ENCODE peak calls at places on chromosomes 12 and 14, in four cellular contexts. One of them, this sample, is unnamed.

GRCh38 chr12:100499416-100499815 is 25.8 kb downstream of the NR1H4 start:
- DNase-seq in CD8-positive, alpha-beta T cell: no peak
- DNase-seq in GM12864: no peak
- DNase-seq in K562: no peak
- DNase-seq in this sample: no peak

GRCh38 chr12:98470469-98471082 is 44.8 kb upstream of the TMPO start:
- DNase-seq in CD8-positive, alpha-beta T cell: no peak
- DNase-seq in K562: no peak
- DNase-seq in GM12864: no peak
- DNase-seq in this sample: no peak

GRCh38 chr14:74945261-74945851 is 10.0 kb downstream of the PGF start:
- DNase-seq in K562: peak
- DNase-seq in GM12864: no peak
- DNase-seq in CD8-positive, alpha-beta T cell: no peak
- DNase-seq in this sample: no peak

GRCh38 chr12:52351196-52352059 is 15.9 kb downstream of the KRT85 start:
- DNase-seq in K562: no peak
- DNase-seq in CD8-positive, alpha-beta T cell: peak
- DNase-seq in GM12864: no peak
- DNase-seq in this sample: no peak

GRCh38 chr14:78010688-78011087 is 159.5 kb upstream of the NRXN3 start:
- DNase-seq in CD8-positive, alpha-beta T cell: no peak
- DNase-seq in GM12864: no peak
- DNase-seq in K562: no peak
- DNase-seq in this sample: no peak

GRCh38 chr12:52613363-52614030 is 4.9 kb downstream of the KRT73 start:
- DNase-seq in K562: no peak
- DNase-seq in GM12864: no peak
- DNase-seq in CD8-positive, alpha-beta T cell: no peak
- DNase-seq in this sample: no peak

GRCh38 chr12:94078138-94078723 is 70.1 kb upstream of the PLXNC1 start:
- DNase-seq in K562: no peak
- DNase-seq in CD8-positive, alpha-beta T cell: no peak
- DNase-seq in GM12864: no peak
- DNase-seq in this sample: no peak

GRCh38 chr12:93186621-93187020 is 191.1 kb upstream of the NUDT4 start:
- DNase-seq in K562: no peak
- DNase-seq in GM12864: no peak
- DNase-seq in CD8-positive, alpha-beta T cell: no peak
- DNase-seq in this sample: no peak

GRCh38 chr12:29552324-29552927 is 54.9 kb upstream of the OVCH1 start:
- DNase-seq in K562: peak
- DNase-seq in CD8-positive, alpha-beta T cell: peak
- DNase-seq in GM12864: peak
- DNase-seq in this sample: peak
- TF ChIP-seq CTCF in K562: peak
- TF ChIP-seq CTCF in CD8-positive, alpha-beta T cell: peak
- TF ChIP-seq CTCF in GM12864: peak
- TF ChIP-seq CTCF in this sample: peak

GRCh38 chr12:29365091-29365490 is 15.9 kb downstream of the ERGIC2 start:
- DNase-seq in GM12864: no peak
- DNase-seq in CD8-positive, alpha-beta T cell: no peak
- DNase-seq in K562: no peak
- DNase-seq in this sample: no peak
- TF ChIP-seq CTCF in GM12864: no peak
- TF ChIP-seq CTCF in CD8-positive, alpha-beta T cell: no peak
- TF ChIP-seq CTCF in K562: no peak
- TF ChIP-seq CTCF in this sample: no peak

DNA sequence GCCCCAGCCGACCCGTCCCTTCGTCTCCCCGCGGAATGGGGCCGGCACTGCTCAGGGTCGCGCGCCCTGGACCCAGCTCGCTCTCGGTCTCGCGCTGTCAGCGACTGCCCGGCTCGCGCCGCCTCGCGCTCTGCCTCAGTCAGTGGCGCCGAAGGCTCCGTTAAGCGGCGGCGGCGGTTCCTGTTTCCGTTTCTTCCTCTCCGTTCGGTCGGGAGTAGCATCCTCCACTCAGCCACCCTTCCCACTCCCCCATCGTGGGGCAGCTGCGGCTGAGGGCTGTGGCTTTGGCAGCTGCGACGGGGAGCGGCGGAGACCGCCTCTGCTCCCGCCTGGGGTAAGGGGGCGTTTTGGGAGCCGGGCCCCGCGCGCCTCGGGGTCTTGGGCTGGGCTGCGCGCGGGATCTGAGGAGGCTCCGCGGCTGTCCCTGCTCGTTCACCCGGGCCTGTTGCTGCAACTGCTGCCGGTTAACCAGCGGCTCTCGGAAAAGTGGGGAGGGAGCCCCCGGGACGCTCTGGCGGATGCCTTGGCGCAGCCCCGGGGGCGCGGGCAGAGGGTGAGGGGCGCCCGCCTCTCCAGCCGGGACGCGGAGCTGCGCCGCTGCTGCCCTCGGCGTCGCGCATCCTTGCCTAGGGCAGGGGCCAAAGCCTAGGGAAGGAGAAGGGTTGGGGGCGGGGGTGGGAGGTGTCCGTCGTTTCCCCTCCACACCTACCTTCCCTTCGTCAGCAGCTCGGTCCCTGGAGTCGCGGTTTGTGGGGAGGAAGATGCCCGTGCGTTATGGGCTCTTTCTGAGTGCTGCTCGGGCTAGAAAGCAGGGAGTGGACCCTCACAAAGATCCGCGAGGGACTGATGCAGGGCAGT is 580 bp downstream of the FUT8 start:
- DNase-seq in CD8-positive, alpha-beta T cell: peak
- DNase-seq in K562: peak
- DNase-seq in GM12864: peak
- DNase-seq in this sample: peak
- TF ChIP-seq CTCF in CD8-positive, alpha-beta T cell: no peak
- TF ChIP-seq CTCF in K562: no peak
- TF ChIP-seq CTCF in GM12864: no peak
- TF ChIP-seq CTCF in this sample: no peak

GRCh38 chr12:7667025-7667575 is 1.4 kb upstream of the APOBEC1 start:
- DNase-seq in GM12864: no peak
- DNase-seq in CD8-positive, alpha-beta T cell: no peak
- DNase-seq in K562: peak
- DNase-seq in this sample: no peak
- TF ChIP-seq CTCF in GM12864: peak
- TF ChIP-seq CTCF in CD8-positive, alpha-beta T cell: no peak
- TF ChIP-seq CTCF in K562: no peak
- TF ChIP-seq CTCF in this sample: peak

DNA sequence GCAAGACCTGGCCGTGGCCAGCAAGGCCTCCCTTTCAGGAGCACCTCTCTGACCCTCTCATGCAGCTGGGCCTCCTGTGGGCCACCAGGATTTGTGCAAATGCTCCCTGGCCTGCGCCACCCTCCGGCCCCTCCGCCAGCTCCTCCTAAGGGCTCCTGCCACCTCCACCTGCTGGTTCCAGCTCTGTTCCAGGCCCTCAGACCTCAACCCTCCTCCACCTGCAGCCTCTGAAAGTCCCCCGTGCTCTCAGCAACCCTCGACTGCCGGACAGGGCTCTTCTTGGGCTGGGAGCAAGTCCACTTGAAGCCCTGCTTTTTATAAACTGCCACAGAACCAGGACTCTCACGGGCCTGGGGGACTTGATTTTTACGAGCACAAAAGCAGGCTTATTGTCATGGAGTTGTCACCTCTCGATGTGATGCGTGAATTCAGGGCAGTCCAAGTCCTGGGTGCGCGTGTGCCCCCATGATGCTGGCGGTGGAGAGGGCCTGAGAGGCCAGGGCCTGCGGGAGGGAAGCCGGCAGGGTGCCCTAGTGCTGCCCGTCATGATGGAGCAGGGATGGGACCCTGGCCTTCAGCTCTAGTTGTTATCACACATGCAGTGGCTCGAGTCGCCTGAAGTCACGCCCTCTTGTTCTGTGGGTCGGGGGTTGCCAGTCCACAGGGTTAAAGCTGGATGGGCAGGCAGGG is 9.1 kb downstream of the TEDC1 start:
- DNase-seq in GM12864: no peak
- DNase-seq in K562: no peak
- DNase-seq in CD8-positive, alpha-beta T cell: no peak
- DNase-seq in this sample: no peak
- TF ChIP-seq CTCF in GM12864: no peak
- TF ChIP-seq CTCF in K562: no peak
- TF ChIP-seq CTCF in CD8-positive, alpha-beta T cell: no peak
- TF ChIP-seq CTCF in this sample: no peak

GRCh38 chr12:44462729-44463128 is 413.4 kb downstream of the NELL2 start:
- DNase-seq in GM12864: no peak
- DNase-seq in CD8-positive, alpha-beta T cell: no peak
- DNase-seq in K562: no peak
- DNase-seq in this sample: no peak

GRCh38 chr12:44464180-44464579 is 411.9 kb downstream of the NELL2 start:
- DNase-seq in CD8-positive, alpha-beta T cell: no peak
- DNase-seq in K562: no peak
- DNase-seq in GM12864: no peak
- DNase-seq in this sample: no peak

GRCh38 chr12:44459569-44459968 is 416.5 kb downstream of the NELL2 start:
- DNase-seq in GM12864: no peak
- DNase-seq in K562: no peak
- DNase-seq in CD8-positive, alpha-beta T cell: no peak
- DNase-seq in this sample: no peak

DNA sequence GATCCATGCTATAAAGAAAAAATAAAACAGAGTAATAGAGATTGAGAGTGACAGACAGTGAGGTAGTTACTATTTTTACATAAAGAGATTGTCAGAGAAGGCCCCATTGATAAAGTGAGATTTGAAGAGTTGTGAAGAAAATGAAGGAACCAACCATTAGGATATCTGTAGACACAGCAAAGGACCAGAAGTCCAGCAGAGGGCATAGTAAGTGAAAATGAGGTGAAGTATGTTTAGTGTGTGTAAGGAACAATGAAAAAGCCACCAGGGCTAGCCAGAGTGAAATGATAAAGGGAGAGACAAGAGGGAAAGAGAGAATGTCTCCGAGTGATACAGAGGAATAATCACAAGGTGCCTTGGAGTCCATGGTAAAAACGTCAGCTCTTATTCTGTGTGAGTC is 411.0 kb downstream of the NELL2 start:
- DNase-seq in K562: no peak
- DNase-seq in GM12864: no peak
- DNase-seq in CD8-positive, alpha-beta T cell: no peak
- DNase-seq in this sample: no peak
- TF ChIP-seq CTCF in K562: no peak
- TF ChIP-seq CTCF in GM12864: peak
- TF ChIP-seq CTCF in CD8-positive, alpha-beta T cell: no peak
- TF ChIP-seq CTCF in this sample: no peak

GRCh38 chr14:30214456-30215090 is 286.9 kb upstream of the PRKD1 start:
- DNase-seq in K562: peak
- DNase-seq in GM12864: no peak
- DNase-seq in CD8-positive, alpha-beta T cell: no peak
- DNase-seq in this sample: no peak
- TF ChIP-seq CTCF in K562: peak
- TF ChIP-seq CTCF in GM12864: peak
- TF ChIP-seq CTCF in CD8-positive, alpha-beta T cell: no peak
- TF ChIP-seq CTCF in this sample: no peak